ENCODE peak calls at places on chromosome 9, in five cellular contexts. One of them, this sample, is unnamed. For H3K4me1 and H3K27me3, the result is how much of the 10 kb centered on the place peaks cover.

GRCh38 chr9:130212543-130213297 is 40.5 kb downstream of the NCS1 start:
- DNase-seq in tibial nerve: no peak
- DNase-seq in ovary: no peak
- DNase-seq in heart left ventricle: no peak
- DNase-seq in right lobe of liver: no peak
- DNase-seq in this sample: no peak

GRCh38 chr9:125377584-125378250 is 116.1 kb downstream of the GAPVD1 start:
- DNase-seq in tibial nerve: no peak
- DNase-seq in ovary: no peak
- DNase-seq in right lobe of liver: no peak
- DNase-seq in heart left ventricle: no peak
- DNase-seq in this sample: no peak

GRCh38 chr9:133532937-133533668 is 1.4 kb upstream of the ADAMTSL2 start:
- DNase-seq in ovary: peak
- DNase-seq in heart left ventricle: peak
- DNase-seq in tibial nerve: peak
- DNase-seq in right lobe of liver: peak
- DNase-seq in this sample: peak

GRCh38 chr9:34171753-34172535 is 6.9 kb upstream of the UBAP1 start:
- DNase-seq in tibial nerve: no peak
- DNase-seq in heart left ventricle: peak
- DNase-seq in ovary: no peak
- DNase-seq in right lobe of liver: no peak
- DNase-seq in this sample: no peak

GRCh38 chr9:90773593-90773992 is 28.0 kb upstream of the SYK start:
- DNase-seq in heart left ventricle: no peak
- DNase-seq in right lobe of liver: no peak
- DNase-seq in tibial nerve: no peak
- DNase-seq in ovary: no peak
- DNase-seq in this sample: no peak

GRCh38 chr9:86763795-86764194 is 183.5 kb downstream of the GAS1 start:
- DNase-seq in heart left ventricle: no peak
- DNase-seq in tibial nerve: no peak
- DNase-seq in ovary: no peak
- DNase-seq in right lobe of liver: no peak
- DNase-seq in this sample: no peak

GRCh38 chr9:81145331-81145963 is 543.9 kb downstream of the TLE1 start:
- DNase-seq in tibial nerve: no peak
- DNase-seq in heart left ventricle: no peak
- DNase-seq in ovary: no peak
- DNase-seq in right lobe of liver: no peak
- DNase-seq in this sample: no peak

GRCh38 chr9:70021026-70021571 is 22.5 kb upstream of the MAMDC2 start:
- DNase-seq in tibial nerve: peak
- DNase-seq in heart left ventricle: no peak
- DNase-seq in ovary: no peak
- DNase-seq in right lobe of liver: no peak
- DNase-seq in this sample: no peak

GRCh38 chr9:100472725-100473261 is at the start of gene TMEFF1:
- DNase-seq in right lobe of liver: no peak
- DNase-seq in heart left ventricle: peak
- DNase-seq in tibial nerve: no peak
- DNase-seq in ovary: peak
- DNase-seq in this sample: peak

GRCh38 chr9:69936427-69936826 is 107.2 kb upstream of the MAMDC2 start:
- DNase-seq in heart left ventricle: no peak
- DNase-seq in tibial nerve: no peak
- DNase-seq in ovary: no peak
- DNase-seq in right lobe of liver: no peak
- DNase-seq in this sample: no peak

GRCh38 chr9:87099383-87099782 is 152.1 kb upstream of the GAS1 start:
- DNase-seq in ovary: no peak
- DNase-seq in heart left ventricle: no peak
- DNase-seq in right lobe of liver: no peak
- DNase-seq in tibial nerve: no peak
- DNase-seq in this sample: no peak

GRCh38 chr9:121839726-121840500 is 188.5 kb downstream of the DAB2IP start:
- DNase-seq in right lobe of liver: peak
- DNase-seq in heart left ventricle: no peak
- DNase-seq in tibial nerve: no peak
- DNase-seq in ovary: no peak
- DNase-seq in this sample: no peak

GRCh38 chr9:76562511-76562911 is 103.5 kb downstream of the GCNT1 start:
- DNase-seq in tibial nerve: no peak
- DNase-seq in right lobe of liver: no peak
- DNase-seq in ovary: no peak
- DNase-seq in heart left ventricle: no peak
- DNase-seq in this sample: no peak

GRCh38 chr9:8858250-8859161 is 1058.9 kb upstream of the DMAC1 start:
- DNase-seq in ovary: peak
- DNase-seq in right lobe of liver: no peak
- DNase-seq in heart left ventricle: peak
- DNase-seq in tibial nerve: no peak
- DNase-seq in this sample: no peak

GRCh38 chr9:5111696-5112095 is 73.7 kb downstream of the INSL6 start:
- DNase-seq in ovary: no peak
- DNase-seq in tibial nerve: no peak
- DNase-seq in heart left ventricle: no peak
- DNase-seq in right lobe of liver: no peak
- DNase-seq in this sample: no peak

GRCh38 chr9:8802242-8802641 is 1002.7 kb upstream of the DMAC1 start:
- DNase-seq in tibial nerve: no peak
- DNase-seq in right lobe of liver: no peak
- DNase-seq in heart left ventricle: no peak
- DNase-seq in ovary: no peak
- DNase-seq in this sample: no peak

GRCh38 chr9:6927838-6928237 is 170.1 kb downstream of the KDM4C start:
- DNase-seq in tibial nerve: no peak
- DNase-seq in right lobe of liver: no peak
- DNase-seq in heart left ventricle: no peak
- DNase-seq in ovary: no peak
- DNase-seq in this sample: no peak

GRCh38 chr9:134678206-134678605 is 36.6 kb downstream of the COL5A1 start:
- DNase-seq in heart left ventricle: no peak
- DNase-seq in ovary: no peak
- DNase-seq in right lobe of liver: peak
- DNase-seq in tibial nerve: no peak
- DNase-seq in this sample: no peak

GRCh38 chr9:23598994-23599393 is 227.0 kb downstream of the ELAVL2 start:
- DNase-seq in tibial nerve: no peak
- DNase-seq in ovary: no peak
- DNase-seq in heart left ventricle: no peak
- DNase-seq in right lobe of liver: no peak
- DNase-seq in this sample: no peak

GRCh38 chr9:133161542-133161950 is 2.2 kb downstream of the GBGT1 start:
- DNase-seq in tibial nerve: no peak
- DNase-seq in ovary: no peak
- DNase-seq in right lobe of liver: no peak
- DNase-seq in heart left ventricle: no peak
- DNase-seq in this sample: no peak

DNA sequence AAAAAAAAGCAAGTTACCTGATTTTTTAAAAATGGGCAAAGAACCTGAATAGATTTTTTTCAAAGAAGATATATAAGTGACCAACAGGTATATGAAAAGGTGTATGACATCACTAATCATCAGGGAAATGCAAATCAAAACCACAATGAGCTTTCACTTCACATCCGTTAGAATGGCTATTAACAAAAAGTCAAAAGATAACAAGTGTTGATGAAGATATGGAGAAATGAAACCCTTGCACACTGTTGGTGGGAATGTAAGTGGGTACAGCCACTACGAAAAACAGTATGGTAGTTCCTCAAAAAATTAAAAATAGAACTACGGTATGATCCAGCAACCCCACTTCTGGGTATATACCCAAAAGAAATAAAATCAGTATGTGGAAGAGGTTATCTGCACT is 134.8 kb downstream of the UGCG start:
- DNase-seq in right lobe of liver: no peak
- DNase-seq in ovary: no peak
- DNase-seq in heart left ventricle: no peak
- DNase-seq in tibial nerve: no peak
- DNase-seq in this sample: no peak
- H3K4me1 ChIP-seq in right lobe of liver: under half
- H3K4me1 ChIP-seq in ovary: under half
- H3K4me1 ChIP-seq in heart left ventricle: under half
- H3K4me1 ChIP-seq in tibial nerve: under half
- H3K4me1 ChIP-seq in this sample: under half

GRCh38 chr9:112705773-112706427 is 12.0 kb downstream of the INIP start:
- DNase-seq in right lobe of liver: no peak
- DNase-seq in ovary: peak
- DNase-seq in tibial nerve: no peak
- DNase-seq in heart left ventricle: no peak
- DNase-seq in this sample: peak

GRCh38 chr9:112712678-112713077 is 5.2 kb downstream of the INIP start:
- DNase-seq in tibial nerve: no peak
- DNase-seq in ovary: no peak
- DNase-seq in right lobe of liver: no peak
- DNase-seq in heart left ventricle: no peak
- DNase-seq in this sample: no peak

DNA sequence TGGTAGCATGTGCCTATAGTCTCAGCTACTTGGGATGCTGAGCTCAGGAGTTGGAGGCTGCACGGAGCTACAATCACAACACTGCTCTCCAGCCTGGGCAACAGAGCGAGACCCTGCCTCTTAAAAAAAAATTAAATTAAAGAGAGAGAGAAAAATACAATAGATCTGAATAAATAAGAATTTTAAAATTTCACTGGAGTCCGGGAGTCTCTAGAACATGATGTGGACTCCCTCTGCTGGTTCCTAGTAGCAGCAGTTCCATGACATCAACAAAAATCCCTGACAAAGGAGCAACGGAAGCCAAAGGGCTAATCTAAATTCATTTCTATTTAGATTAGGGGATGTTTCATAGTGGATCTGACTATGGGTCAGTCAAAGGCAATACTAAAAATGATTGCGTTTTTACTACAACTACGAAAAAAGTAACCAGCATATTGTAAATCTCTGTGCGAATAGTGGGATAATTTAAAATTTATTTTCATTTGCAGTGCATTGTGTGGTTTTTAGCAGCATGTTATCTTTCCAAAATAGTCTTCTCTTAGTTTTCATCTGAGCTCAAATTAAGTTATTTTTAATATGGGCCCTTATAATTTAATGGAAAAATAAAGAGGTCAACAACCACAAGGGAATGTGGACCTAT is 6.7 kb downstream of the INIP start:
- DNase-seq in ovary: peak
- DNase-seq in tibial nerve: no peak
- DNase-seq in right lobe of liver: no peak
- DNase-seq in heart left ventricle: no peak
- DNase-seq in this sample: no peak
- TF ChIP-seq CTCF in ovary: no peak
- TF ChIP-seq CTCF in tibial nerve: peak
- TF ChIP-seq CTCF in right lobe of liver: peak
- TF ChIP-seq CTCF in heart left ventricle: peak
- TF ChIP-seq CTCF in this sample: no peak

DNA sequence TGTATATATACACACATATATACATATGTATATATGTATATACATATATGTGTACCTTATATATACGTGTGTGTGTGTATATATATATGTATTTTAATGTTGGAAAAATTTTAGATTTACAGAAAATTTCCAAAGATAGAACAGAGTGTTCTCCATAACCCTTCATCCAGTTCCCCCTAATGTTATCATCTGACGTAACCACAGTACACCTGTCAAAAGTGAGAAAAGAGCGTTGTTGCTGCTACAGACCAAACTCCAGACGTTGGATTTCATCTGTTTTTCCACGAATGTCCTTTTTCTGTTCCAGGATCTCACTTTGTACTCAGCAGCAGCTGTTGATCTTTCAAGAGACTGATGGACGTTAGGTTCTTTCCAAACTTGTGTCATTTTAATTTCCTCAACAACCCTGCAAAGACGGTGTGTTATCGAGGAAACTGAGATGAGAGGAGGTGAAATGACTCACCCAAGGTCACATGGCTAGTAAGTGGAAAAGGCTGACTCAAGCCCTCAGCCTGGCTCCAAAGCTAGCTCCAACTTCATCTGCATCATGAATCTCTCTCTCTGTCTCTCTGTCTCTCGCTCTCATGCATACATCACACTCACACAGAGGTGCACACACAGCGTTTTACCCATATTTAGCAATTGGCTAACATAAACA is 17.0 kb upstream of the NTNG2 start:
- DNase-seq in ovary: no peak
- DNase-seq in right lobe of liver: no peak
- DNase-seq in heart left ventricle: no peak
- DNase-seq in tibial nerve: no peak
- DNase-seq in this sample: no peak
- H3K27me3 ChIP-seq in ovary: under half
- H3K27me3 ChIP-seq in right lobe of liver: under half
- H3K27me3 ChIP-seq in heart left ventricle: under half
- H3K27me3 ChIP-seq in tibial nerve: under half
- H3K27me3 ChIP-seq in this sample: under half

DNA sequence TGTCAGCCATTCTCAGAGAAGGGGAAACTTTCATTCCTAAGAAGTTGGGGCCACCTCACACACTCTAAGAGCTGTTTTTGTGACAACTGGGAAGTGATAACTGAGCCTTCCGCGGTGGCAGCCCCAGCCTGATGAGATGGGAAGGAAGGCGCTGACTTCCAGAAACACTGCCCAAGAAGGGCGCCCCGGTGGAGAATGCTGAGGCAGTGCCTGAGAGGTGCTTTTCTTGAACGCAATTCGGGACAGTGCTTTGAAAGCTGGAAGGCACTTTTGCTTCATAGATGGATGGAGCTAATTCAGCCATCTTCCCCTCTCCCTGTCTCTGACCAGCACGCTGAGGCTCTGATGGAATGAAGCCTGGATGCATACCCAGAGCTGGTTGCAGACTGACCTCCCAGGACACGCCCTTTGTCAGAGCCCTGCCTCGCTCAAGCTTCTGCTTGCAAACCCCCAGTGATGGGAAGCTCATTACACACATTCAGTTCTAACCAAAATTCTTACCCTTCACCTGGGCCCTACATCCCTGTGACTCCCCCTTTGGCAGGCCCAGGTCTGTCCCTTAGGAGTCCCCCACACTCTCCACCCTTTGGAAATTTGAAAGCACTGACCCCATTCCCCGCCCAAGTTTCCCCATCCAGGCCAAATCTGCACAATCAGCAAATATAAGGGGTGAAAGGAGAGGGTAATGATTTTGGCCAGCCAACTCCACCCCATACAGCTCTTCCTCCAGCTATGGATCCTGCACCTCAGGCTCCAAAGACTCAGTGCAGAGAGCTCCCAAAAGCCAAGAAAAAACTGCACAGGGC is 66.6 kb upstream of the SLC25A51 start:
- DNase-seq in tibial nerve: no peak
- DNase-seq in right lobe of liver: peak
- DNase-seq in heart left ventricle: peak
- DNase-seq in ovary: no peak
- DNase-seq in this sample: no peak
- H3K4me1 ChIP-seq in tibial nerve: under half
- H3K4me1 ChIP-seq in right lobe of liver: under half
- H3K4me1 ChIP-seq in heart left ventricle: under half
- H3K4me1 ChIP-seq in ovary: under half
- H3K4me1 ChIP-seq in this sample: half or more

GRCh38 chr9:131872006-131872405 is 132.1 kb upstream of the RAPGEF1 start:
- DNase-seq in ovary: no peak
- DNase-seq in right lobe of liver: peak
- DNase-seq in tibial nerve: no peak
- DNase-seq in heart left ventricle: no peak
- DNase-seq in this sample: no peak
- TF ChIP-seq CTCF in ovary: no peak
- TF ChIP-seq CTCF in right lobe of liver: no peak
- TF ChIP-seq CTCF in tibial nerve: no peak
- TF ChIP-seq CTCF in heart left ventricle: no peak
- TF ChIP-seq CTCF in this sample: no peak

This sample was measured in pancreas.